ENCODE peak calls at places on chromosomes 12 and 14, in four cellular contexts. Y, T, J and Z are unnamed samples.

GRCh38 chr12:87670448-87670847 is 358.8 kb downstream of the C12orf50 start:
- DNase-seq in Y (no peak), T (no peak), J (no peak), Z (no peak)

GRCh38 chr14:61620130-61620946 is 75.0 kb upstream of the HIF1A start:
- DNase-seq in Y (no peak), T (peak), J (no peak), Z (no peak)

GRCh38 chr14:90318016-90318415 is 13.7 kb downstream of the NRDE2 start:
- DNase-seq in Y (no peak), T (no peak), J (no peak), Z (no peak)

GRCh38 chr12:45726594-45727300 is 2.8 kb upstream of the ARID2 start:
- DNase-seq in Y (peak), T (peak), J (peak), Z (no peak)

GRCh38 chr14:90301580-90302181 is 30.1 kb downstream of the NRDE2 start:
- DNase-seq in Y (no peak), T (peak), J (peak), Z (peak)

GRCh38 chr12:22543246-22544037 is 900 bp downstream of the C2CD5 start:
- DNase-seq in Y (peak), T (no peak), J (peak), Z (peak)

GRCh38 chr12:62192486-62193250 is 67.5 kb upstream of the USP15 start:
- DNase-seq in Y (peak), T (peak), J (peak), Z (peak)

GRCh38 chr12:57772429-57773322 is at the start of gene EEF1AKMT3:
- DNase-seq in Y (peak), T (peak), J (no peak), Z (peak)

GRCh38 chr14:71116206-71117122 is 209.2 kb downstream of the PCNX1 start:
- DNase-seq in Y (no peak), T (no peak), J (no peak), Z (no peak)

GRCh38 chr12:122830517-122831214 is 4.6 kb upstream of the HIP1R start:
- DNase-seq in Y (no peak), T (peak), J (peak), Z (no peak)

GRCh38 chr14:65709576-65709975 is 297.0 kb downstream of the FUT8 start:
- DNase-seq in Y (no peak), T (no peak), J (no peak), Z (no peak)

GRCh38 chr12:112381421-112381897 is 772 bp downstream of the HECTD4 start:
- DNase-seq in Y (no peak), T (peak), J (no peak), Z (no peak)

GRCh38 chr14:81268016-81268416 is 47.3 kb upstream of the GTF2A1 start:
- DNase-seq in Y (no peak), T (no peak), J (peak), Z (peak)

GRCh38 chr14:68941820-68942219 is 37.3 kb downstream of the ACTN1 start:
- DNase-seq in Y (peak), T (peak), J (peak), Z (peak)

GRCh38 chr12:128316078-128316477 is 49.1 kb downstream of the TMEM132C start:
- DNase-seq in Y (no peak), T (no peak), J (no peak), Z (no peak)

GRCh38 chr14:26412421-26412820 is 185.4 kb downstream of the NOVA1 start:
- DNase-seq in Y (no peak), T (no peak), J (no peak), Z (no peak)

GRCh38 chr14:34843011-34843554 is 32.1 kb downstream of the BAZ1A start:
- DNase-seq in Y (no peak), T (peak), J (peak), Z (peak)

GRCh38 chr12:8951744-8952143 is 2.3 kb upstream of the M6PR start:
- DNase-seq in Y (no peak), T (no peak), J (no peak), Z (no peak)

GRCh38 chr14:92549853-92550244 is 36.3 kb downstream of the RIN3 start:
- DNase-seq in Y (no peak), T (no peak), J (no peak), Z (peak)

GRCh38 chr12:104285740-104286537 is 17.6 kb upstream of the EID3 start:
- DNase-seq in Y (no peak), T (peak), J (no peak), Z (no peak)

GRCh38 chr12:38116968-38117367 is 199.6 kb upstream of the ALG10B start:
- DNase-seq in Y (no peak), T (no peak), J (no peak), Z (no peak)

GRCh38 chr12:21026302-21026701 is 104.7 kb upstream of the SLCO1B1 start:
- DNase-seq in Y (no peak), T (no peak), J (peak), Z (no peak)

GRCh38 chr14:53929871-53930685 is 26.5 kb downstream of the BMP4 start:
- DNase-seq in Y (no peak), T (peak), J (peak), Z (no peak)